ENCODE peak calls at places on chromosomes 3 and 15, in six cellular contexts. M, A, H, C, O and F are unnamed samples. For H3K36me3, the result is how much of the 10 kb centered on the place peaks cover.

GRCh38 chr3:171286580-171287249 is 173.5 kb downstream of the TNIK start:
- DNase-seq in M (peak), A (no peak), H (no peak), C (peak), O (no peak), F (no peak)

GRCh38 chr15:56918907-56919707 is 663 bp downstream of the TCF12 start:
- DNase-seq in M (peak), A (no peak), H (peak), C (peak), O (peak), F (peak)

GRCh38 chr3:13427662-13428603 is 7.8 kb upstream of the NUP210 start:
- DNase-seq in M (no peak), A (no peak), H (no peak), C (no peak), O (no peak), F (no peak)

GRCh38 chr3:15148614-15149013 is 49.7 kb upstream of the RBSN start:
- DNase-seq in M (no peak), A (no peak), H (no peak), C (no peak), O (peak), F (peak)

GRCh38 chr15:68561901-68562300 is 16.9 kb upstream of the CORO2B start:
- DNase-seq in M (no peak), A (no peak), H (no peak), C (no peak), O (no peak), F (no peak)

GRCh38 chr15:82093774-82094211 is 48.0 kb upstream of the MEX3B start:
- DNase-seq in M (peak), A (no peak), H (no peak), C (no peak), O (no peak), F (no peak)

GRCh38 chr15:24784506-24784905 is 108.9 kb downstream of the NPAP1 start:
- DNase-seq in M (no peak), A (no peak), H (no peak), C (no peak), O (peak), F (no peak)

GRCh38 chr3:123688241-123688747 is 103.4 kb upstream of the HACD2 start:
- DNase-seq in M (peak), A (no peak), H (no peak), C (no peak), O (no peak), F (no peak)

GRCh38 chr3:151327571-151328198 is 1.7 kb downstream of the P2RY13 start:
- DNase-seq in M (no peak), A (no peak), H (no peak), C (no peak), O (peak), F (no peak)

GRCh38 chr3:17132286-17133115 is 247.7 kb downstream of the PLCL2 start:
- DNase-seq in M (no peak), A (no peak), H (no peak), C (no peak), O (no peak), F (no peak)

GRCh38 chr3:117524890-117525289 is 815.3 kb downstream of the TUSC7 start:
- DNase-seq in M (peak), A (no peak), H (no peak), C (no peak), O (no peak), F (no peak)

GRCh38 chr3:38616658-38617057 is 32.8 kb downstream of the SCN5A start:
- DNase-seq in M (no peak), A (no peak), H (no peak), C (no peak), O (no peak), F (no peak)

GRCh38 chr3:83913381-83913780 is 1045.4 kb upstream of the CADM2 start:
- DNase-seq in M (no peak), A (no peak), H (no peak), C (no peak), O (no peak), F (no peak)

GRCh38 chr15:63185206-63185605 is 4.2 kb upstream of the RAB8B start:
- DNase-seq in M (no peak), A (no peak), H (no peak), C (no peak), O (no peak), F (no peak)

GRCh38 chr15:56871867-56872266 is 46.6 kb upstream of the TCF12 start:
- DNase-seq in M (peak), A (no peak), H (no peak), C (no peak), O (no peak), F (no peak)

GRCh38 chr15:48029656-48030055 is 91.1 kb upstream of the SLC24A5 start:
- DNase-seq in M (peak), A (no peak), H (no peak), C (no peak), O (no peak), F (no peak)

GRCh38 chr15:40873625-40874561 is at the start of gene RHOV:
- DNase-seq in M (peak), A (no peak), H (peak), C (peak), O (peak), F (peak)

GRCh38 chr15:63258658-63259057 is 18.7 kb upstream of the APH1B start:
- DNase-seq in M (no peak), A (no peak), H (no peak), C (no peak), O (no peak), F (no peak)

GRCh38 chr3:21913791-21914190 is 162.8 kb upstream of the ZNF385D start:
- DNase-seq in M (peak), A (no peak), H (no peak), C (no peak), O (no peak), F (no peak)

GRCh38 chr15:30919877-30920550 is 16.3 kb downstream of the FAN1 start:
- DNase-seq in M (no peak), A (no peak), H (no peak), C (no peak), O (no peak), F (no peak)
- H3K36me3 ChIP-seq in M (under half), A (under half), H (under half), C (under half), O (under half), F (under half)

GRCh38 chr15:58014040-58014439 is 51.5 kb downstream of the ALDH1A2 start:
- DNase-seq in M (no peak), A (no peak), H (no peak), C (no peak), O (no peak), F (no peak)
- H3K36me3 ChIP-seq in M (under half), A (under half), H (under half), C (under half), O (under half), F (under half)

GRCh38 chr3:129429597-129429996 is 1.2 kb upstream of the EFCAB12 start:
- DNase-seq in M (no peak), A (no peak), H (no peak), C (no peak), O (peak), F (no peak)
- H3K36me3 ChIP-seq in M (under half), A (under half), H (under half), C (under half), O (under half), F (under half)

GRCh38 chr15:78424673-78425072 is 13.3 kb upstream of the IREB2 start:
- DNase-seq in M (no peak), A (no peak), H (no peak), C (no peak), O (no peak), F (no peak)
- H3K36me3 ChIP-seq in M (under half), A (under half), H (under half), C (under half), O (under half), F (under half)

DNA sequence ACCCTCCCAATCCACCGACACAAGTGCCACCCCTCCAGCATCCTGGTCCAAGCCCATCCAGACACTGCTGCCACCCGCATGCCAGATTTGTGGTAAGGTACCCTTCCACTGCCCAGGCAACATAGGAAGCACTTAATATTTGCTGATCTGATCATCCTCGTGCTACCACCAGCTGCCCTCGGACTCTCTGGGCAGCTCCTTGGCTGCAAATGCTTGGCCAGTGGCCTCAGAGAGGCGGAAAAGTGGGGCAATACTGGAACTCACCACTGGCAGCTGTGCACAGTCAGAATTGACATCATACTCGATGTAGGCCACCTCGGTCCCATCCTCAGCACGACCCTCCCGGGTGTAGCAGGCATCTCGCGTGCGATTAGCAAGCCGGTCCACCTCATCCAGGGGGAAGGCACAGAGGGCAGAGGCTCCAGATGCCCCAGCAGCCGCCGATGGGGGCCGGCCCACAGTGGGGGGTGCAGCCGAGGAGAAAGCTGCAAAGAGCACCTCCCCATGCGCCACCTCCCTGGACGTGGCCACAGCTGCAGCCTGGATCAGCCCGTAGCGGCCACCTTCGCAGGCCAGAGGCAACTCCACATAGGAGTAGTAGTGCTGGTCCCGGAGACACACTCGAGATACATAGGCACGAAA is 6.5 kb downstream of the PLXNB1 start:
- DNase-seq in M (no peak), A (no peak), H (no peak), C (no peak), O (no peak), F (no peak)
- H3K36me3 ChIP-seq in M (under half), A (under half), H (under half), C (under half), O (under half), F (under half)

GRCh38 chr3:8931342-8931741 is 31.9 kb downstream of the RAD18 start:
- DNase-seq in M (no peak), A (no peak), H (no peak), C (no peak), O (no peak), F (no peak)

GRCh38 chr3:8929860-8930259 is 33.4 kb downstream of the RAD18 start:
- DNase-seq in M (no peak), A (no peak), H (no peak), C (no peak), O (no peak), F (no peak)

GRCh38 chr3:8938021-8938420 is 25.3 kb downstream of the RAD18 start:
- DNase-seq in M (peak), A (no peak), H (no peak), C (no peak), O (peak), F (no peak)

GRCh38 chr3:8937064-8938020 is 25.9 kb downstream of the RAD18 start:
- DNase-seq in M (peak), A (no peak), H (no peak), C (no peak), O (no peak), F (no peak)

GRCh38 chr3:8932507-8932906 is 30.8 kb downstream of the RAD18 start:
- DNase-seq in M (no peak), A (no peak), H (no peak), C (no peak), O (no peak), F (no peak)
- H3K36me3 ChIP-seq in M (under half), A (under half), H (under half), C (under half), O (under half), F (under half)

GRCh38 chr3:152392474-152392873 is 123.7 kb downstream of the MBNL1 start:
- DNase-seq in M (no peak), A (no peak), H (no peak), C (no peak), O (no peak), F (no peak)
- H3K36me3 ChIP-seq in M (under half), A (under half), H (under half), C (under half), O (under half), F (under half)